ENCODE peak calls at places on chromosome 19, in eight cellular contexts. Z is transverse colon; A is PC-3; L is endothelial cell of umbilical vein; K is endodermal cell; Q is cardiac muscle cell; P is heart right ventricle; B is CD8-positive, alpha-beta T cell. N is an unnamed sample.
A peak's percentile ranks its signal among the peaks of the same experiment; 100 is the strongest.

GRCh38 chr19:35216833-35217707 is 11.5 kb downstream of the FAM187B start:
- DNase-seq in Z (peak; percentile 65), A (peak; percentile 15), L (no peak), K (peak; percentile 68), Q (no peak), P (peak; percentile 49), B (peak; percentile 68), N (no peak)

GRCh38 chr19:31705656-31706055 is 356.4 kb upstream of the TSHZ3 start:
- DNase-seq in Z (no peak), A (no peak), L (no peak), K (no peak), Q (no peak), P (no peak), B (no peak), N (no peak)

GRCh38 chr19:57317503-57317902 is 2.8 kb upstream of the ZNF543 start:
- DNase-seq in Z (no peak), A (no peak), L (no peak), K (peak; percentile 63), Q (peak; percentile 17), P (no peak), B (no peak), N (no peak)

GRCh38 chr19:32611161-32611560 is 30.2 kb downstream of the PDCD5 start:
- DNase-seq in Z (no peak), A (no peak), L (no peak), K (no peak), Q (peak; percentile 1), P (no peak), B (no peak), N (peak; percentile 85)

GRCh38 chr19:47089767-47090350 is 23.7 kb downstream of the ZC3H4 start:
- DNase-seq in Z (no peak), A (no peak), L (no peak), K (no peak), Q (no peak), P (no peak), B (no peak), N (no peak)

GRCh38 chr19:14410054-14410774 is 8.9 kb downstream of the DDX39A start:
- DNase-seq in Z (no peak), A (no peak), L (no peak), K (no peak), Q (no peak), P (no peak), B (no peak), N (no peak)

GRCh38 chr19:15516363-15516762 is 8.0 kb downstream of the CYP4F22 start:
- DNase-seq in Z (no peak), A (no peak), L (no peak), K (no peak), Q (no peak), P (no peak), B (no peak), N (no peak)

GRCh38 chr19:31863122-31863521 is 482.3 kb upstream of the ZNF507 start:
- DNase-seq in Z (no peak), A (no peak), L (no peak), K (no peak), Q (no peak), P (no peak), B (no peak), N (no peak)

GRCh38 chr19:39406656-39407393 is at the start of gene ZFP36:
- DNase-seq in Z (peak; percentile 96), A (peak; percentile 64), L (peak; percentile 76), K (peak; percentile 95), Q (peak; percentile 90), P (peak; percentile 74), B (peak; percentile 95), N (peak; percentile 80)

GRCh38 chr19:42252365-42253244 is 2.3 kb downstream of the ERF start:
- DNase-seq in Z (no peak), A (no peak), L (no peak), K (no peak), Q (peak; percentile 68), P (peak; percentile 58), B (no peak), N (no peak)

GRCh38 chr19:39771751-39772150 is 6.9 kb upstream of the LEUTX start:
- DNase-seq in Z (no peak), A (no peak), L (no peak), K (no peak), Q (no peak), P (no peak), B (no peak), N (no peak)

GRCh38 chr19:47310819-47311218 is 1.2 kb downstream of the C5AR1 start:
- DNase-seq in Z (no peak), A (peak; percentile 55), L (no peak), K (no peak), Q (peak; percentile 52), P (peak; percentile 29), B (no peak), N (no peak)

GRCh38 chr19:13692096-13692495 is 72.2 kb upstream of the MRI1 start:
- DNase-seq in Z (no peak), A (peak; percentile 93), L (no peak), K (no peak), Q (peak; percentile 29), P (no peak), B (no peak), N (no peak)

GRCh38 chr19:39341122-39341719 is 1.0 kb upstream of the SAMD4B start:
- DNase-seq in Z (peak; percentile 42), A (peak; percentile 9), L (no peak), K (peak; percentile 80), Q (peak; percentile 38), P (peak; percentile 32), B (no peak), N (no peak)

GRCh38 chr19:8252922-8253589 is 43.9 kb downstream of the CERS4 start:
- DNase-seq in Z (peak; percentile 86), A (peak; percentile 91), L (peak; percentile 69), K (peak; percentile 96), Q (peak; percentile 86), P (peak; percentile 84), B (peak; percentile 91), N (peak; percentile 71)

GRCh38 chr19:12867120-12868099 is 13.8 kb downstream of the DNASE2 start:
- DNase-seq in Z (peak; percentile 76), A (no peak), L (peak; percentile 73), K (peak; percentile 97), Q (peak; percentile 72), P (no peak), B (peak; percentile 80), N (peak; percentile 29)

GRCh38 chr19:47210689-47211316 is 20.2 kb downstream of the BBC3 start:
- DNase-seq in Z (peak; percentile 86), A (peak; percentile 81), L (peak; percentile 91), K (peak; percentile 93), Q (peak; percentile 87), P (peak; percentile 88), B (peak; percentile 86), N (peak; percentile 86)

GRCh38 chr19:46328079-46328478 is 18.8 kb upstream of the PPP5C start:
- DNase-seq in Z (no peak), A (no peak), L (no peak), K (no peak), Q (no peak), P (no peak), B (no peak), N (no peak)

GRCh38 chr19:20179946-20180345 is 12.9 kb downstream of the ZNF486 start:
- DNase-seq in Z (no peak), A (no peak), L (no peak), K (no peak), Q (no peak), P (no peak), B (no peak), N (no peak)

GRCh38 chr19:7605490-7606222 is 10.0 kb downstream of the CAMSAP3 start:
- DNase-seq in Z (no peak), A (peak; percentile 71), L (peak; percentile 29), K (peak; percentile 88), Q (peak; percentile 38), P (no peak), B (no peak), N (no peak)

GRCh38 chr19:46487178-46487801 is 8.4 kb downstream of the PNMA8B start:
- DNase-seq in Z (no peak), A (no peak), L (peak; percentile 13), K (no peak), Q (no peak), P (no peak), B (no peak), N (no peak)

GRCh38 chr19:28522545-28522922 is 690.4 kb downstream of the UQCRFS1 start:
- DNase-seq in Z (no peak), A (no peak), L (no peak), K (no peak), Q (no peak), P (no peak), B (no peak), N (no peak)

GRCh38 chr19:49761625-49762311 is 1.3 kb downstream of the TSKS start:
- DNase-seq in Z (no peak), A (peak; percentile 31), L (no peak), K (peak; percentile 78), Q (peak; percentile 81), P (peak; percentile 51), B (peak; percentile 54), N (peak; percentile 14)

GRCh38 chr19:45140533-45140932 is 20.2 kb downstream of the NKPD1 start:
- DNase-seq in Z (no peak), A (no peak), L (no peak), K (no peak), Q (no peak), P (no peak), B (no peak), N (no peak)
- TF ChIP-seq CTCF in Z (no peak), A (no peak), L (no peak), K (no peak), Q (no peak), P (no peak), B (no peak), N (no peak)

GRCh38 chr19:1082928-1083816 is 12.0 kb downstream of the POLR2E start:
- DNase-seq in Z (peak; percentile 14), A (no peak), L (no peak), K (no peak), Q (no peak), P (no peak), B (no peak), N (no peak)
- H3K27ac ChIP-seq in Z (peak overlapping the region; percentile 70), A (no peak overlapping the region), L (no peak overlapping the region), K (no peak overlapping the region), Q (no peak overlapping the region), P (no peak overlapping the region), B (no peak overlapping the region), N (no peak overlapping the region)

GRCh38 chr19:10976200-10976892 is 15.5 kb downstream of the SMARCA4 start:
- DNase-seq in Z (no peak), A (no peak), L (no peak), K (no peak), Q (no peak), P (no peak), B (no peak), N (no peak)

GRCh38 chr19:10981496-10981895 is 20.7 kb downstream of the SMARCA4 start:
- DNase-seq in Z (no peak), A (no peak), L (no peak), K (no peak), Q (no peak), P (no peak), B (no peak), N (no peak)

GRCh38 chr19:10977773-10978155 is 16.9 kb downstream of the SMARCA4 start:
- DNase-seq in Z (no peak), A (no peak), L (no peak), K (no peak), Q (no peak), P (no peak), B (no peak), N (no peak)

GRCh38 chr19:10984166-10984735 is 23.4 kb downstream of the SMARCA4 start:
- DNase-seq in Z (no peak), A (no peak), L (no peak), K (no peak), Q (no peak), P (no peak), B (no peak), N (no peak)

GRCh38 chr19:10979950-10980349 is 19.1 kb downstream of the SMARCA4 start:
- DNase-seq in Z (peak; percentile 24), A (no peak), L (no peak), K (no peak), Q (no peak), P (no peak), B (no peak), N (no peak)
- H3K4me3 ChIP-seq in Z (no peak overlapping the region), A (no peak overlapping the region), L (no peak overlapping the region), K (no peak overlapping the region), Q (no peak overlapping the region), P (no peak overlapping the region), B (no peak overlapping the region), N (no peak overlapping the region)

GRCh38 chr19:50794778-50795664 is 4.8 kb downstream of the ACP4 start:
- DNase-seq in Z (no peak), A (peak; percentile 51), L (no peak), K (peak; percentile 84), Q (no peak), P (no peak), B (no peak), N (no peak)
- TF ChIP-seq CTCF in Z (no peak), A (peak; percentile 54), L (peak; percentile 23), K (peak; percentile 64), Q (peak; percentile 21), P (no peak), B (no peak), N (peak; percentile 49)

N was measured in brain microvascular endothelial cell.